ENCODE peak calls at places on chromosomes 7 and 10, in four cellular contexts. One of them, this sample, is unnamed.
A peak's percentile ranks its signal among the peaks of the same experiment; 100 is the strongest.

GRCh38 chr10:124997791-124998623 is 56.1 kb downstream of the ZRANB1 start:
- DNase-seq in Peyer's patch: no peak
- DNase-seq in prostate gland: no peak
- DNase-seq in adrenal gland: peak; percentile 16
- DNase-seq in this sample: peak; percentile 64

GRCh38 chr7:120308171-120308570 is 35.2 kb downstream of the KCND2 start:
- DNase-seq in prostate gland: no peak
- DNase-seq in adrenal gland: no peak
- DNase-seq in Peyer's patch: no peak
- DNase-seq in this sample: no peak

GRCh38 chr7:98598846-98599615 is 18.1 kb upstream of the NPTX2 start:
- DNase-seq in prostate gland: no peak
- DNase-seq in Peyer's patch: no peak
- DNase-seq in adrenal gland: no peak
- DNase-seq in this sample: no peak

GRCh38 chr7:99112097-99112496 is 31.8 kb downstream of the SMURF1 start:
- DNase-seq in adrenal gland: no peak
- DNase-seq in Peyer's patch: no peak
- DNase-seq in prostate gland: no peak
- DNase-seq in this sample: no peak

GRCh38 chr10:124626759-124627380 is 117.3 kb downstream of the FAM53B start:
- DNase-seq in adrenal gland: no peak
- DNase-seq in Peyer's patch: peak; percentile 79
- DNase-seq in prostate gland: no peak
- DNase-seq in this sample: peak; percentile 64

GRCh38 chr10:111515264-111515663 is 438.4 kb downstream of the ADRA2A start:
- DNase-seq in adrenal gland: no peak
- DNase-seq in prostate gland: no peak
- DNase-seq in Peyer's patch: no peak
- DNase-seq in this sample: no peak

GRCh38 chr10:99993994-99994689 is 15.6 kb downstream of the DNMBP start:
- DNase-seq in adrenal gland: peak; percentile 63
- DNase-seq in Peyer's patch: peak; percentile 82
- DNase-seq in prostate gland: no peak
- DNase-seq in this sample: no peak

GRCh38 chr7:138017992-138018391 is 16.1 kb upstream of the CREB3L2 start:
- DNase-seq in adrenal gland: no peak
- DNase-seq in prostate gland: no peak
- DNase-seq in Peyer's patch: no peak
- DNase-seq in this sample: no peak

GRCh38 chr7:514651-515598 is 4.7 kb downstream of the PDGFA start:
- DNase-seq in Peyer's patch: no peak
- DNase-seq in prostate gland: peak; percentile 70
- DNase-seq in adrenal gland: no peak
- DNase-seq in this sample: no peak

GRCh38 chr10:6346621-6347020 is 143.9 kb downstream of the PFKFB3 start:
- DNase-seq in adrenal gland: no peak
- DNase-seq in Peyer's patch: no peak
- DNase-seq in prostate gland: no peak
- DNase-seq in this sample: no peak

GRCh38 chr10:6647811-6648526 is 67.9 kb upstream of the PRKCQ start:
- DNase-seq in Peyer's patch: peak; percentile 39
- DNase-seq in prostate gland: no peak
- DNase-seq in adrenal gland: peak; percentile 18
- DNase-seq in this sample: peak; percentile 69

GRCh38 chr7:7239346-7239745 is 57.0 kb downstream of the C1GALT1 start:
- DNase-seq in adrenal gland: no peak
- DNase-seq in prostate gland: no peak
- DNase-seq in Peyer's patch: no peak
- DNase-seq in this sample: no peak

GRCh38 chr7:94378396-94378795 is 16.3 kb upstream of the COL1A2 start:
- DNase-seq in Peyer's patch: no peak
- DNase-seq in adrenal gland: no peak
- DNase-seq in prostate gland: no peak
- DNase-seq in this sample: no peak

GRCh38 chr10:114933588-114933987 is 4.4 kb upstream of the TRUB1 start:
- DNase-seq in adrenal gland: no peak
- DNase-seq in prostate gland: no peak
- DNase-seq in Peyer's patch: no peak
- DNase-seq in this sample: no peak

GRCh38 chr10:104641150-104642000 is at the start of gene SORCS3:
- DNase-seq in adrenal gland: no peak
- DNase-seq in Peyer's patch: no peak
- DNase-seq in prostate gland: no peak
- DNase-seq in this sample: peak; percentile 68

GRCh38 chr10:33152750-33153149 is 181.7 kb downstream of the NRP1 start:
- DNase-seq in Peyer's patch: no peak
- DNase-seq in adrenal gland: no peak
- DNase-seq in prostate gland: no peak
- DNase-seq in this sample: no peak

GRCh38 chr10:33153266-33153967 is 181.1 kb downstream of the NRP1 start:
- DNase-seq in prostate gland: no peak
- DNase-seq in adrenal gland: no peak
- DNase-seq in Peyer's patch: no peak
- DNase-seq in this sample: no peak

GRCh38 chr10:33155720-33156638 is 178.5 kb downstream of the NRP1 start:
- DNase-seq in prostate gland: no peak
- DNase-seq in adrenal gland: no peak
- DNase-seq in Peyer's patch: no peak
- DNase-seq in this sample: peak; percentile 32

GRCh38 chr10:33153968-33154327 is 180.5 kb downstream of the NRP1 start:
- DNase-seq in Peyer's patch: no peak
- DNase-seq in prostate gland: no peak
- DNase-seq in adrenal gland: no peak
- DNase-seq in this sample: no peak

DNA sequence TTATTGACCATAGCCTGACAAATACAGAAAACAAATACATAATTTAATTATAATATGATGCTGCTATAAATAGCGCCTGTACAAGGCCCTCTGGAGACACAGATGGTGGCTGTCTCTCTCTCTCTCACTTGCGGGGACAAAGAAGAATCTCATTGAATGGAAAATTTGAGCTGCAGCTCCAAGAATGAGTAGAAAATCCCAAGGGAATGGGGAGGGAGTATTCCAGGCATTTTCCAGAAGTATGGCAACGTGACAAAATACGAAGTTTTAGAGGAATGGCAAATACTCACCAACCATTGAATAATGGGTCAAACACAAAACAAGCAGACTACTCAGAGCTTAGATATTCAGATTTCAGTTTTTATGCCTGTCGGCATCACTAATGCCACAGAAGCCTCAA is 179.9 kb downstream of the NRP1 start:
- DNase-seq in adrenal gland: no peak
- DNase-seq in prostate gland: no peak
- DNase-seq in Peyer's patch: no peak
- DNase-seq in this sample: no peak
- H3K27ac ChIP-seq in adrenal gland: no peak overlapping the region
- H3K27ac ChIP-seq in prostate gland: no peak overlapping the region
- H3K27ac ChIP-seq in Peyer's patch: no peak overlapping the region
- H3K27ac ChIP-seq in this sample: no peak overlapping the region

DNA sequence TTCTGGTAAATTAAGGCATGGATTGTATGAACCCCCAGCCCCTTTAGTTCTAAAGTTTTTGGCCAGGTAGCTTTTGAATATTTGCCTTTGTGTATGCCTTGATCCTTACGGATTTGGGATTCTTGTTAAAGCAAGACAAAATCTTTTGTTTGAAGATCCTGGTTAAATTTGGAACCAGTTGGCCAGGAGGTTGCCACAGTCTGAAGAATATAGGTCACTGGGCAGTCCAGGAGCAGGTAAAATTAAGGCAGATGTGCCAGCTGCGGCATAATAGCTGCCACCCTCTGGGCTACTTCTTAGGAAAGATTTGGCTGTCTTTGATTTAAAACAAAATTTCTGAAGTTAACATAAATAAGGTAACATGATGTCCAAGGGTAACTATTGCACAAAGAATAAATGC is 192.3 kb downstream of the SUGCT start:
- DNase-seq in Peyer's patch: no peak
- DNase-seq in adrenal gland: no peak
- DNase-seq in prostate gland: no peak
- DNase-seq in this sample: no peak
- TF ChIP-seq POLR2A in Peyer's patch: no peak
- TF ChIP-seq POLR2A in adrenal gland: no peak
- TF ChIP-seq POLR2A in prostate gland: no peak
- TF ChIP-seq POLR2A in this sample: no peak

DNA sequence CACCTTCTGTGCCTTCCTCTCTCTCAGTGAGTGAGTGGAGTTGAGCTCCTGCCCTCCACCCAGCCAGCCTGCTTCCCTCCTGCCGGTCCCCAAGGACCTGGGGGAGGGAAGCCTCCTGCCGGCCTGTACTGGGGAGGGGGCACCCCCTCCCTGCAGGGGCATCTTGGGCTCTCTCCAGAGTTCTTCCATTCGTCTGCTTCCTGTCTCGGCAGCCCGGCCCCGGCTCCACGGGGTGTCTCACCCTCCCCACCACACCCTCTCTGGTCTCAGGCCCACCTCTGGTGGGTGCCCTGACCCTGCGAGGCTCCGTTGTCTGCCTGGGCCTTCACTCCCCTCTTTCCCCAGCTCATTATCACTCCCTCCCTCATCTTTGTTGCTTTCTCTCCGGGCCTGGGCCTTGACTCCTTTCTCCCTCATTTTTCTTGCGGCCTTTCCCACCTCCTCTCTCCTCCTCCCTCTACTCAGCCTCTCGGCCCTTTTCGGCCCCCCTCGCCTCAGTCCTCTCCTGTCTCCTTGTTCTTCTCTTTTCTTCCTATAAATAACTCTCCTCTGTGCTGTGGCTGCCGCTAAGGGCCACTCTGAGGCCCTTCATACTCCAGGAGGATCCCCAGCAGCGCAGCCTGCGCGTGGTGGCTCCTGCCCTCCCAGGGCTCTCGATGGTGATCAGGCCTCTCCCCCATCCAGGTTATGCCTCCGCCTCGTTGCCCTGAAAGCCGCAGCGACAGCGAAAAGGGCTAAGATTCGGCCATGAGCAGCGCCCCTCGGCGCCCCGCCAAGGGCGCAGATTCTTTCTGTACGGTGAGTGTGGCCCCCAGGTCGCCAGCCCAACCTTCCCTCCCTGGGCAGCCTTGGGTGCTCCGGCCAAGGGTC is 2.1 kb downstream of the SLC4A2 start:
- DNase-seq in adrenal gland: no peak
- DNase-seq in prostate gland: no peak
- DNase-seq in Peyer's patch: no peak
- DNase-seq in this sample: peak; percentile 84
- H3K4me3 ChIP-seq in adrenal gland: no peak overlapping the region
- H3K4me3 ChIP-seq in prostate gland: no peak overlapping the region
- H3K4me3 ChIP-seq in Peyer's patch: no peak overlapping the region
- H3K4me3 ChIP-seq in this sample: no peak overlapping the region

GRCh38 chr10:69331161-69331560 is 52.9 kb downstream of the HK1 start:
- DNase-seq in Peyer's patch: no peak
- DNase-seq in prostate gland: no peak
- DNase-seq in adrenal gland: no peak
- DNase-seq in this sample: no peak
- H3K27ac ChIP-seq in Peyer's patch: no peak overlapping the region
- H3K27ac ChIP-seq in prostate gland: no peak overlapping the region
- H3K27ac ChIP-seq in adrenal gland: no peak overlapping the region
- H3K27ac ChIP-seq in this sample: no peak overlapping the region

DNA sequence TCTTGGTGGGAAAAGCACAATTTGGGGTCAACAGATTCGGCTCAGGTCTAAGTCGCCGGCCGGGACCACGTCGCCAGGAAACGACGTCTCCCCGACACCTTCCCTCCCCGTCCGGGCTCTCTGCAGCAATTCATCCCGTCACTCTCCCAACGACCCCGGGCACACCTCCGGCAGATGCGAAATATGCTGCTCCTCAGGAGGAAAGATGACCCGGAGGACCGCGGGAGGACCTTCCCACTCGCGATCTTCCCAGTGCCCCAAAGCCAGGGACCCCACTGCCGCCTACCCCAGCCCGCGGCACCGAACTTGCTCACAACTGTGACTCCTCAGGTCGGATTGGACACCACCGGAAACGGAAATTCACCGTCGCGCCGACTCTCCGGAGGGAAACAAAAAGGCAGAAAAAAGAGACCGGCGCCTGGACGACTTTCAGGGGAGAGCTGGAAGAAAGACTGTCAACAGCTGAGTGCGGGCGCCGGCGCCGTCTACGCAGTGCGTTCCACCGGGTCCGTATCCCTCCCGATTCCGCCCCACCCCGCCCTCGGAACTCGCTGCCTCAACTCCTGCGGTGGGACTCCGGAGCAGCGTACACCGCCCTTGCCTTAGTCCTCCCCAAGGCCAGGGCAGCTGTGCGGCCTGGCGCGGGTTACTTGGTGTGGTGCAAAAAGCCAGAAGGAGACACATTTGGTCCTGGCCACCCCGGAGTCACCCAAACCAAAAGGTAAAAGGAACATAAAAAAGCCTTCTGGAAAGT is 13.8 kb upstream of the SEC24C start:
- DNase-seq in prostate gland: peak; percentile 85
- DNase-seq in Peyer's patch: peak; percentile 86
- DNase-seq in adrenal gland: peak; percentile 89
- DNase-seq in this sample: peak; percentile 94
- TF ChIP-seq POLR2A in prostate gland: peak; percentile 56
- TF ChIP-seq POLR2A in Peyer's patch: peak; percentile 57
- TF ChIP-seq POLR2A in adrenal gland: peak; percentile 70
- TF ChIP-seq POLR2A in this sample: peak; percentile 55

GRCh38 chr7:5631185-5631584 is 150.3 kb downstream of the RNF216 start:
- DNase-seq in adrenal gland: no peak
- DNase-seq in Peyer's patch: no peak
- DNase-seq in prostate gland: no peak
- DNase-seq in this sample: no peak

GRCh38 chr7:5634107-5634950 is 147.1 kb downstream of the RNF216 start:
- DNase-seq in adrenal gland: peak; percentile 58
- DNase-seq in Peyer's patch: no peak
- DNase-seq in prostate gland: no peak
- DNase-seq in this sample: peak; percentile 34

GRCh38 chr7:5635461-5636445 is 145.7 kb downstream of the RNF216 start:
- DNase-seq in prostate gland: no peak
- DNase-seq in Peyer's patch: no peak
- DNase-seq in adrenal gland: no peak
- DNase-seq in this sample: no peak

GRCh38 chr7:5631752-5632151 is 149.7 kb downstream of the RNF216 start:
- DNase-seq in adrenal gland: no peak
- DNase-seq in Peyer's patch: no peak
- DNase-seq in prostate gland: no peak
- DNase-seq in this sample: no peak

GRCh38 chr7:5633161-5634106 is 148.0 kb downstream of the RNF216 start:
- DNase-seq in prostate gland: no peak
- DNase-seq in adrenal gland: no peak
- DNase-seq in Peyer's patch: no peak
- DNase-seq in this sample: no peak
- H3K4me3 ChIP-seq in prostate gland: no peak overlapping the region
- H3K4me3 ChIP-seq in adrenal gland: no peak overlapping the region
- H3K4me3 ChIP-seq in Peyer's patch: no peak overlapping the region
- H3K4me3 ChIP-seq in this sample: no peak overlapping the region

This sample was measured in upper lobe of left lung.